ENCODE peak calls at places on chromosomes 12 and 14, in seven cellular contexts. One of them, this sample, is unnamed.

GRCh38 chr12:96249196-96250118 is 55.3 kb downstream of the ELK3 start:
- DNase-seq in cardiac fibroblast: peak
- DNase-seq in psoas muscle: peak
- DNase-seq in GM23338: no peak
- DNase-seq in NCI-H2171: no peak
- DNase-seq in AG08395: peak
- DNase-seq in stimulated activated CD4-positive, alpha-beta T cell treated with anti-CD3 and anti-CD28 coated beads, Interleukin-4, amount 100 ng/mL, for 24 hours: no peak
- DNase-seq in this sample: no peak

GRCh38 chr14:54058501-54058900 is 101.9 kb upstream of the BMP4 start:
- DNase-seq in GM23338: no peak
- DNase-seq in cardiac fibroblast: no peak
- DNase-seq in NCI-H2171: no peak
- DNase-seq in psoas muscle: no peak
- DNase-seq in stimulated activated CD4-positive, alpha-beta T cell treated with anti-CD3 and anti-CD28 coated beads, Interleukin-4, amount 100 ng/mL, for 24 hours: no peak
- DNase-seq in AG08395: no peak
- DNase-seq in this sample: no peak

GRCh38 chr12:47986832-47987231 is 17.4 kb downstream of the COL2A1 start:
- DNase-seq in GM23338: no peak
- DNase-seq in NCI-H2171: no peak
- DNase-seq in psoas muscle: no peak
- DNase-seq in cardiac fibroblast: no peak
- DNase-seq in stimulated activated CD4-positive, alpha-beta T cell treated with anti-CD3 and anti-CD28 coated beads, Interleukin-4, amount 100 ng/mL, for 24 hours: no peak
- DNase-seq in AG08395: no peak
- DNase-seq in this sample: no peak

GRCh38 chr12:75257510-75257909 is 47.9 kb upstream of the KCNC2 start:
- DNase-seq in stimulated activated CD4-positive, alpha-beta T cell treated with anti-CD3 and anti-CD28 coated beads, Interleukin-4, amount 100 ng/mL, for 24 hours: no peak
- DNase-seq in GM23338: no peak
- DNase-seq in cardiac fibroblast: no peak
- DNase-seq in AG08395: no peak
- DNase-seq in psoas muscle: no peak
- DNase-seq in NCI-H2171: no peak
- DNase-seq in this sample: no peak

GRCh38 chr12:77001181-77001758 is 64.1 kb downstream of the E2F7 start:
- DNase-seq in AG08395: no peak
- DNase-seq in stimulated activated CD4-positive, alpha-beta T cell treated with anti-CD3 and anti-CD28 coated beads, Interleukin-4, amount 100 ng/mL, for 24 hours: no peak
- DNase-seq in psoas muscle: no peak
- DNase-seq in cardiac fibroblast: no peak
- DNase-seq in GM23338: peak
- DNase-seq in NCI-H2171: no peak
- DNase-seq in this sample: no peak

GRCh38 chr12:13211859-13212664 is 15.5 kb downstream of the EMP1 start:
- DNase-seq in GM23338: peak
- DNase-seq in psoas muscle: no peak
- DNase-seq in AG08395: peak
- DNase-seq in NCI-H2171: peak
- DNase-seq in stimulated activated CD4-positive, alpha-beta T cell treated with anti-CD3 and anti-CD28 coated beads, Interleukin-4, amount 100 ng/mL, for 24 hours: peak
- DNase-seq in cardiac fibroblast: peak
- DNase-seq in this sample: peak

GRCh38 chr12:123069436-123070266 is 81.2 kb downstream of the PITPNM2 start:
- DNase-seq in AG08395: no peak
- DNase-seq in NCI-H2171: no peak
- DNase-seq in psoas muscle: no peak
- DNase-seq in GM23338: no peak
- DNase-seq in stimulated activated CD4-positive, alpha-beta T cell treated with anti-CD3 and anti-CD28 coated beads, Interleukin-4, amount 100 ng/mL, for 24 hours: no peak
- DNase-seq in cardiac fibroblast: no peak
- DNase-seq in this sample: no peak

GRCh38 chr12:19873146-19873545 is 433.9 kb downstream of the AEBP2 start:
- DNase-seq in AG08395: no peak
- DNase-seq in psoas muscle: no peak
- DNase-seq in stimulated activated CD4-positive, alpha-beta T cell treated with anti-CD3 and anti-CD28 coated beads, Interleukin-4, amount 100 ng/mL, for 24 hours: no peak
- DNase-seq in cardiac fibroblast: no peak
- DNase-seq in GM23338: no peak
- DNase-seq in NCI-H2171: no peak
- DNase-seq in this sample: no peak

GRCh38 chr12:15584366-15585041 is 204.7 kb downstream of the EPS8 start:
- DNase-seq in cardiac fibroblast: peak
- DNase-seq in NCI-H2171: no peak
- DNase-seq in psoas muscle: no peak
- DNase-seq in AG08395: peak
- DNase-seq in stimulated activated CD4-positive, alpha-beta T cell treated with anti-CD3 and anti-CD28 coated beads, Interleukin-4, amount 100 ng/mL, for 24 hours: peak
- DNase-seq in GM23338: peak
- DNase-seq in this sample: peak

GRCh38 chr14:69539631-69540410 is 34.9 kb downstream of the CCDC177 start:
- DNase-seq in GM23338: no peak
- DNase-seq in stimulated activated CD4-positive, alpha-beta T cell treated with anti-CD3 and anti-CD28 coated beads, Interleukin-4, amount 100 ng/mL, for 24 hours: no peak
- DNase-seq in AG08395: peak
- DNase-seq in NCI-H2171: no peak
- DNase-seq in cardiac fibroblast: peak
- DNase-seq in psoas muscle: no peak
- DNase-seq in this sample: no peak

GRCh38 chr12:124130717-124131670 is 158.0 kb downstream of the ZNF664 start:
- DNase-seq in stimulated activated CD4-positive, alpha-beta T cell treated with anti-CD3 and anti-CD28 coated beads, Interleukin-4, amount 100 ng/mL, for 24 hours: no peak
- DNase-seq in GM23338: peak
- DNase-seq in NCI-H2171: no peak
- DNase-seq in AG08395: no peak
- DNase-seq in psoas muscle: no peak
- DNase-seq in cardiac fibroblast: no peak
- DNase-seq in this sample: no peak

GRCh38 chr14:45198551-45198950 is 54.5 kb downstream of the MIS18BP1 start:
- DNase-seq in cardiac fibroblast: peak
- DNase-seq in stimulated activated CD4-positive, alpha-beta T cell treated with anti-CD3 and anti-CD28 coated beads, Interleukin-4, amount 100 ng/mL, for 24 hours: no peak
- DNase-seq in psoas muscle: no peak
- DNase-seq in NCI-H2171: no peak
- DNase-seq in GM23338: no peak
- DNase-seq in AG08395: peak
- DNase-seq in this sample: no peak

GRCh38 chr12:48351022-48351708 is 446 bp upstream of the ZNF641 start:
- DNase-seq in cardiac fibroblast: peak
- DNase-seq in stimulated activated CD4-positive, alpha-beta T cell treated with anti-CD3 and anti-CD28 coated beads, Interleukin-4, amount 100 ng/mL, for 24 hours: no peak
- DNase-seq in AG08395: peak
- DNase-seq in NCI-H2171: no peak
- DNase-seq in psoas muscle: peak
- DNase-seq in GM23338: peak
- DNase-seq in this sample: peak

GRCh38 chr14:63901434-63902085 is 48.8 kb downstream of the SYNE2 start:
- DNase-seq in stimulated activated CD4-positive, alpha-beta T cell treated with anti-CD3 and anti-CD28 coated beads, Interleukin-4, amount 100 ng/mL, for 24 hours: no peak
- DNase-seq in psoas muscle: no peak
- DNase-seq in cardiac fibroblast: peak
- DNase-seq in NCI-H2171: no peak
- DNase-seq in GM23338: no peak
- DNase-seq in AG08395: peak
- DNase-seq in this sample: no peak

GRCh38 chr12:103858953-103859601 is 18.0 kb upstream of the NT5DC3 start:
- DNase-seq in psoas muscle: peak
- DNase-seq in stimulated activated CD4-positive, alpha-beta T cell treated with anti-CD3 and anti-CD28 coated beads, Interleukin-4, amount 100 ng/mL, for 24 hours: no peak
- DNase-seq in cardiac fibroblast: peak
- DNase-seq in AG08395: peak
- DNase-seq in GM23338: no peak
- DNase-seq in NCI-H2171: no peak
- DNase-seq in this sample: peak

GRCh38 chr14:64412237-64412636 is 24.1 kb downstream of the MTHFD1 start:
- DNase-seq in AG08395: no peak
- DNase-seq in stimulated activated CD4-positive, alpha-beta T cell treated with anti-CD3 and anti-CD28 coated beads, Interleukin-4, amount 100 ng/mL, for 24 hours: no peak
- DNase-seq in GM23338: no peak
- DNase-seq in psoas muscle: no peak
- DNase-seq in NCI-H2171: no peak
- DNase-seq in cardiac fibroblast: no peak
- DNase-seq in this sample: no peak

GRCh38 chr12:102522768-102523167 is 42.4 kb upstream of the IGF1 start:
- DNase-seq in cardiac fibroblast: no peak
- DNase-seq in AG08395: no peak
- DNase-seq in psoas muscle: no peak
- DNase-seq in stimulated activated CD4-positive, alpha-beta T cell treated with anti-CD3 and anti-CD28 coated beads, Interleukin-4, amount 100 ng/mL, for 24 hours: no peak
- DNase-seq in GM23338: peak
- DNase-seq in NCI-H2171: no peak
- DNase-seq in this sample: no peak

GRCh38 chr12:103821773-103822172 is 19.3 kb downstream of the NT5DC3 start:
- DNase-seq in AG08395: peak
- DNase-seq in GM23338: no peak
- DNase-seq in NCI-H2171: no peak
- DNase-seq in psoas muscle: no peak
- DNase-seq in stimulated activated CD4-positive, alpha-beta T cell treated with anti-CD3 and anti-CD28 coated beads, Interleukin-4, amount 100 ng/mL, for 24 hours: no peak
- DNase-seq in cardiac fibroblast: peak
- DNase-seq in this sample: no peak

GRCh38 chr12:116360579-116361403 is 83.3 kb upstream of the MED13L start:
- DNase-seq in GM23338: no peak
- DNase-seq in AG08395: no peak
- DNase-seq in cardiac fibroblast: no peak
- DNase-seq in stimulated activated CD4-positive, alpha-beta T cell treated with anti-CD3 and anti-CD28 coated beads, Interleukin-4, amount 100 ng/mL, for 24 hours: no peak
- DNase-seq in psoas muscle: no peak
- DNase-seq in NCI-H2171: no peak
- DNase-seq in this sample: no peak

GRCh38 chr12:117151195-117152031 is 38.9 kb downstream of the FBXO21 start:
- DNase-seq in AG08395: peak
- DNase-seq in psoas muscle: peak
- DNase-seq in GM23338: peak
- DNase-seq in NCI-H2171: no peak
- DNase-seq in stimulated activated CD4-positive, alpha-beta T cell treated with anti-CD3 and anti-CD28 coated beads, Interleukin-4, amount 100 ng/mL, for 24 hours: no peak
- DNase-seq in cardiac fibroblast: peak
- DNase-seq in this sample: no peak